ENCODE peak calls at places on chromosomes 2 and 18, in four cellular contexts. I is epithelial cell of esophagus, J is esophagus squamous epithelium, Q is H1. K is an unnamed sample.

GRCh38 chr2:34670482-34670881 is 1071.4 kb upstream of the FAM98A start:
- DNase-seq in I (no peak), J (no peak), Q (no peak), K (no peak)

GRCh38 chr2:127121341-127121740 is 14.4 kb upstream of the BIN1 start:
- DNase-seq in I (no peak), J (no peak), Q (no peak), K (no peak)

GRCh38 chr18:65750421-65751144 is at the start of gene CDH7:
- DNase-seq in I (peak), J (no peak), Q (no peak), K (no peak)

GRCh38 chr2:64036343-64036742 is 17.1 kb upstream of the VPS54 start:
- DNase-seq in I (peak), J (no peak), Q (no peak), K (no peak)

GRCh38 chr2:230863442-230864121 is 1.2 kb upstream of the ITM2C start:
- DNase-seq in I (no peak), J (no peak), Q (no peak), K (no peak)

GRCh38 chr2:239444626-239445625 is 44.1 kb upstream of the HDAC4 start:
- DNase-seq in I (peak), J (no peak), Q (no peak), K (no peak)

GRCh38 chr2:226885769-226886435 is 50.0 kb downstream of the RHBDD1 start:
- DNase-seq in I (no peak), J (no peak), Q (no peak), K (no peak)

GRCh38 chr2:168086805-168087204 is 160.6 kb downstream of the STK39 start:
- DNase-seq in I (no peak), J (no peak), Q (no peak), K (no peak)

GRCh38 chr2:203394519-203395227 is 66.5 kb downstream of the ABI2 start:
- DNase-seq in I (no peak), J (no peak), Q (no peak), K (peak)

GRCh38 chr18:34801769-34802168 is 91.7 kb downstream of the DTNA start:
- DNase-seq in I (peak), J (no peak), Q (no peak), K (no peak)

GRCh38 chr2:191678437-191679110 is 638 bp downstream of the NABP1 start:
- DNase-seq in I (peak), J (no peak), Q (no peak), K (peak)

GRCh38 chr2:120820885-120821279 is 85.2 kb downstream of the GLI2 start:
- DNase-seq in I (no peak), J (no peak), Q (no peak), K (peak)

GRCh38 chr2:30565860-30566358 is 118.9 kb downstream of the LCLAT1 start:
- DNase-seq in I (no peak), J (no peak), Q (no peak), K (no peak)

GRCh38 chr2:196244966-196245365 is 73.6 kb upstream of the STK17B start:
- DNase-seq in I (peak), J (no peak), Q (no peak), K (no peak)

GRCh38 chr2:106885981-106886915 is at the start of gene ST6GAL2:
- DNase-seq in I (peak), J (no peak), Q (no peak), K (peak)

GRCh38 chr2:233982421-233983121 is 65.4 kb downstream of the TRPM8 start:
- DNase-seq in I (peak), J (no peak), Q (no peak), K (no peak)

GRCh38 chr2:232203936-232204335 is 174.6 kb upstream of the ALPP start:
- DNase-seq in I (no peak), J (no peak), Q (no peak), K (no peak)

DNA sequence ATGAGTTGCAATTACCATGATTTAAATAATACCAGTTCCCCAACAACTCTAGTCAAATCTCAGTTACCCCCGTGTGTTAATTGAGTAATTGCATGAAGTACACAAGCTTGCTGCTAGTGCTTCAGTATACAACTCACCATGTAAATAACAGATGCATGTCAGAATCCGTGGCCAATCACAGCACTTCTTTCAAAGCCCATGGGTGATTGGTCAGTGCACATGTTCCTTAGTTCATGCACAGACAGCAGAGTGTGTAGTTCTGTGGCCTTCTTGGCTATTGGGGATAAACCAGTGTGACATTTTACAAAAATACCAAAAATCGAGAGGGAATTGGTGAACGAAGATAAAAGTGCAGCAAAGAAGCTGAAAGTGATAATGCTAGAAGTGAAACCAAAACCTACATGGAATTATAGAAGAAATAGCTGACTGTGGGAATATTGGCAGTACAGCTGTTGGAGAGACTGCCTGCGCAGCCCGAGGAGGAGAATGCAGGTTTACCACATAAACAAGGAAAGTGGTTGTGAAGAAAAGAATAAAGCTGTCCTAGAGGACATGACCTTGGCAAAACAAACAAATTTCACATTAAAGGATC is 59.4 kb downstream of the NEDD4L start:
- DNase-seq in I (no peak), J (no peak), Q (no peak), K (no peak)
- H3K4me3 ChIP-seq in I (no peak), J (no peak), Q (no peak), K (no peak)

GRCh38 chr2:25323612-25324189 is 18.0 kb downstream of the DNMT3A start:
- DNase-seq in I (no peak), J (no peak), Q (no peak), K (no peak)
- H3K4me3 ChIP-seq in I (no peak), J (no peak), Q (no peak), K (no peak)

GRCh38 chr2:222306393-222307137 is 7.8 kb upstream of the PAX3 start:
- DNase-seq in I (no peak), J (no peak), Q (no peak), K (no peak)
- H3K4me3 ChIP-seq in I (no peak), J (peak), Q (peak), K (no peak)

DNA sequence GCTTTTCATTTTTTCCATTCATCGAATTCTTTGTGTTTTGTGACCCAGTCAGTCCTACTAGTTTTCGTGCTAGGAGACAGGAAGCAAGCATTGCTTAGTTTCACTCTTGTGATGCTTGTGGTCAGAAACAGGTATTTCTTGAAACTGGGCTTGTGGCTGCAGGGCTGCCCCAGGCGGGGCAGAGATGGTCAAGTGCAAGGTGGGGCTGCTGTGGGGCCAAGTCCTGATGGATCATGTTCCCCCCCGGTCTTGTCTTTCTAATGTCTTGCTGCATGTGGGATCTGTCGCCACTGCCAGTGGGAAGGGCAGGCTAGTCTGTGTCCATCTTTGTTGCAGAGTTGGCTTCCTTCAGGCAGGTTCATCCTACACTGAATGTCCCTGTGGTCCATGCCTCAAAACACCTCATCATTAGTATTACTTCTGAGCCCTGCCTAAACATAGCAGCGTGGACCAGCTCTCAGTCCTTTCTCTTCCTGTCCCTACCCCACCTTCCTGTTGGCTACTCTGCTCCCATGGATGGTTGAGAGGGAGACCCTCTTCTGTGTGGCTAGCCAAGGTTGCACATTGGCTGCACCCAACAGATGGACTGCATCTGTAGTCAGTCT is 38.7 kb downstream of the INPP4A start:
- DNase-seq in I (peak), J (no peak), Q (no peak), K (no peak)
- H3K4me3 ChIP-seq in I (no peak), J (no peak), Q (no peak), K (no peak)

GRCh38 chr2:219739061-219739460 is 111.6 kb downstream of the SLC4A3 start:
- DNase-seq in I (no peak), J (no peak), Q (no peak), K (no peak)
- H3K4me3 ChIP-seq in I (no peak), J (no peak), Q (no peak), K (no peak)

GRCh38 chr2:98329549-98329948 is 16.7 kb upstream of the CNGA3 start:
- DNase-seq in I (no peak), J (no peak), Q (no peak), K (no peak)

GRCh38 chr2:98334439-98335078 is 11.7 kb upstream of the CNGA3 start:
- DNase-seq in I (peak), J (no peak), Q (no peak), K (peak)

DNA sequence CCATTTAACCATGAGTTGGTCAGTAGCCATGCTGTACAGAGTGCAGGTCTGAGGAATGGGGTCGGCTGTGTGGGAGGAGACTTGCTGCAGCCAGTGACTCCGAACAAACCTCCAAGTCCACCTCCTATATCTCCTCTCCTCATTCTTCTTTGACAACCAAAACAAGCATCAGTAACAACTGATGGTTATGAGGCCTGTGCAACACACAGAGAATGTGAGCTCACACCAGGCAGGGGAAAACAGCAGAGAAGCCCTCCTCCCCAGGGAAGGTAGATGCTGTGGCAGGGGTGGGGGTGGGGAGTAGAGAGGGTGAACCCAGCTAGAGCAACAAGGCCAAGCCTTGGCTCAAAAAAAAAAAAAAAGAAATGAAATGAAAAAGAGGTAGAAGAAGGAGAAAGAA is 12.3 kb upstream of the CNGA3 start:
- DNase-seq in I (no peak), J (no peak), Q (no peak), K (no peak)
- H3K4me3 ChIP-seq in I (no peak), J (no peak), Q (peak), K (no peak)

K was measured in mesendoderm.